ENCODE peak calls at places on chromosomes 16 and 17, in eight cellular contexts. One of them, this sample, is unnamed.

GRCh38 chr16:81790277-81790676 is 11.2 kb downstream of the PLCG2 start:
- DNase-seq in stomach: no peak
- DNase-seq in gastrocnemius medialis: no peak
- DNase-seq in BJ: no peak
- DNase-seq in AG09309: no peak
- DNase-seq in NB4: no peak
- DNase-seq in PC-9: no peak
- DNase-seq in epithelial cell of esophagus: no peak
- DNase-seq in this sample: no peak

GRCh38 chr16:86931410-86931941 is 353.1 kb downstream of the FOXL1 start:
- DNase-seq in stomach: no peak
- DNase-seq in gastrocnemius medialis: no peak
- DNase-seq in BJ: peak; percentile 52
- DNase-seq in AG09309: peak; percentile 89
- DNase-seq in NB4: no peak
- DNase-seq in PC-9: no peak
- DNase-seq in epithelial cell of esophagus: peak; percentile 54
- DNase-seq in this sample: no peak

GRCh38 chr17:32936894-32937500 is 9.0 kb downstream of the TMEM98 start:
- DNase-seq in stomach: peak; percentile 82
- DNase-seq in gastrocnemius medialis: peak; percentile 21
- DNase-seq in BJ: no peak
- DNase-seq in AG09309: peak; percentile 27
- DNase-seq in NB4: peak; percentile 64
- DNase-seq in PC-9: peak; percentile 51
- DNase-seq in epithelial cell of esophagus: peak; percentile 70
- DNase-seq in this sample: peak; percentile 82

GRCh38 chr17:56488800-56489199 is 104.7 kb upstream of the NOG start:
- DNase-seq in stomach: no peak
- DNase-seq in gastrocnemius medialis: no peak
- DNase-seq in BJ: no peak
- DNase-seq in AG09309: no peak
- DNase-seq in NB4: no peak
- DNase-seq in PC-9: no peak
- DNase-seq in epithelial cell of esophagus: no peak
- DNase-seq in this sample: no peak

GRCh38 chr16:88905563-88905962 is 39.1 kb upstream of the PABPN1L start:
- DNase-seq in stomach: no peak
- DNase-seq in gastrocnemius medialis: no peak
- DNase-seq in BJ: no peak
- DNase-seq in AG09309: no peak
- DNase-seq in NB4: peak; percentile 47
- DNase-seq in PC-9: peak; percentile 50
- DNase-seq in epithelial cell of esophagus: peak; percentile 10
- DNase-seq in this sample: peak; percentile 85

GRCh38 chr16:54447606-54448440 is 161.2 kb upstream of the IRX3 start:
- DNase-seq in stomach: no peak
- DNase-seq in gastrocnemius medialis: no peak
- DNase-seq in BJ: no peak
- DNase-seq in AG09309: peak; percentile 70
- DNase-seq in NB4: peak; percentile 92
- DNase-seq in PC-9: peak; percentile 17
- DNase-seq in epithelial cell of esophagus: peak; percentile 89
- DNase-seq in this sample: no peak

GRCh38 chr17:79023886-79024771 is at the start of gene C1QTNF1:
- DNase-seq in stomach: peak; percentile 49
- DNase-seq in gastrocnemius medialis: peak; percentile 37
- DNase-seq in BJ: no peak
- DNase-seq in AG09309: no peak
- DNase-seq in NB4: peak; percentile 23
- DNase-seq in PC-9: peak; percentile 70
- DNase-seq in epithelial cell of esophagus: peak; percentile 30
- DNase-seq in this sample: peak; percentile 53

GRCh38 chr17:78197147-78197830 is 10.1 kb downstream of the AFMID start:
- DNase-seq in stomach: no peak
- DNase-seq in gastrocnemius medialis: no peak
- DNase-seq in BJ: no peak
- DNase-seq in AG09309: no peak
- DNase-seq in NB4: no peak
- DNase-seq in PC-9: no peak
- DNase-seq in epithelial cell of esophagus: peak; percentile 58
- DNase-seq in this sample: no peak

GRCh38 chr17:8060274-8060673 is 21.4 kb downstream of the ALOX15B start:
- DNase-seq in stomach: peak; percentile 64
- DNase-seq in gastrocnemius medialis: peak; percentile 25
- DNase-seq in BJ: peak; percentile 8
- DNase-seq in AG09309: peak; percentile 17
- DNase-seq in NB4: peak; percentile 67
- DNase-seq in PC-9: peak; percentile 55
- DNase-seq in epithelial cell of esophagus: peak; percentile 73
- DNase-seq in this sample: peak; percentile 68

GRCh38 chr17:36850794-36851193 is 86.5 kb upstream of the LHX1 start:
- DNase-seq in stomach: no peak
- DNase-seq in gastrocnemius medialis: no peak
- DNase-seq in BJ: peak; percentile 9
- DNase-seq in AG09309: no peak
- DNase-seq in NB4: peak; percentile 21
- DNase-seq in PC-9: peak; percentile 37
- DNase-seq in epithelial cell of esophagus: peak; percentile 80
- DNase-seq in this sample: no peak

GRCh38 chr17:35046245-35046644 is 17.3 kb downstream of the RFFL start:
- DNase-seq in stomach: no peak
- DNase-seq in gastrocnemius medialis: no peak
- DNase-seq in BJ: no peak
- DNase-seq in AG09309: no peak
- DNase-seq in NB4: no peak
- DNase-seq in PC-9: no peak
- DNase-seq in epithelial cell of esophagus: no peak
- DNase-seq in this sample: no peak

GRCh38 chr17:80504671-80505413 is 28.4 kb upstream of the NPTX1 start:
- DNase-seq in stomach: no peak
- DNase-seq in gastrocnemius medialis: no peak
- DNase-seq in BJ: no peak
- DNase-seq in AG09309: no peak
- DNase-seq in NB4: no peak
- DNase-seq in PC-9: no peak
- DNase-seq in epithelial cell of esophagus: no peak
- DNase-seq in this sample: no peak

GRCh38 chr17:57869599-57870282 is 19.9 kb upstream of the MRPS23 start:
- DNase-seq in stomach: no peak
- DNase-seq in gastrocnemius medialis: no peak
- DNase-seq in BJ: peak; percentile 76
- DNase-seq in AG09309: peak; percentile 77
- DNase-seq in NB4: no peak
- DNase-seq in PC-9: no peak
- DNase-seq in epithelial cell of esophagus: peak; percentile 81
- DNase-seq in this sample: no peak

GRCh38 chr17:45974916-45975630 is 24.0 kb upstream of the STH start:
- DNase-seq in stomach: no peak
- DNase-seq in gastrocnemius medialis: no peak
- DNase-seq in BJ: no peak
- DNase-seq in AG09309: no peak
- DNase-seq in NB4: no peak
- DNase-seq in PC-9: no peak
- DNase-seq in epithelial cell of esophagus: no peak
- DNase-seq in this sample: no peak

GRCh38 chr16:6977291-6977690 is 355.4 kb upstream of the RBFOX1 start:
- DNase-seq in stomach: no peak
- DNase-seq in gastrocnemius medialis: no peak
- DNase-seq in BJ: no peak
- DNase-seq in AG09309: no peak
- DNase-seq in NB4: no peak
- DNase-seq in PC-9: no peak
- DNase-seq in epithelial cell of esophagus: no peak
- DNase-seq in this sample: no peak

GRCh38 chr16:49776085-49776501 is 79.8 kb downstream of the ZNF423 start:
- DNase-seq in stomach: no peak
- DNase-seq in gastrocnemius medialis: no peak
- DNase-seq in BJ: no peak
- DNase-seq in AG09309: no peak
- DNase-seq in NB4: no peak
- DNase-seq in PC-9: no peak
- DNase-seq in epithelial cell of esophagus: no peak
- DNase-seq in this sample: no peak

GRCh38 chr17:5644065-5644464 is 59.8 kb upstream of the NLRP1 start:
- DNase-seq in stomach: no peak
- DNase-seq in gastrocnemius medialis: peak; percentile 18
- DNase-seq in BJ: no peak
- DNase-seq in AG09309: no peak
- DNase-seq in NB4: no peak
- DNase-seq in PC-9: no peak
- DNase-seq in epithelial cell of esophagus: no peak
- DNase-seq in this sample: no peak

GRCh38 chr17:81509687-81510523 is 2.7 kb downstream of the ACTG1 start:
- DNase-seq in stomach: no peak
- DNase-seq in gastrocnemius medialis: no peak
- DNase-seq in BJ: no peak
- DNase-seq in AG09309: no peak
- DNase-seq in NB4: peak; percentile 69
- DNase-seq in PC-9: no peak
- DNase-seq in epithelial cell of esophagus: no peak
- DNase-seq in this sample: no peak

GRCh38 chr16:63745456-63745855 is 1376.4 kb downstream of the CDH11 start:
- DNase-seq in stomach: no peak
- DNase-seq in gastrocnemius medialis: no peak
- DNase-seq in BJ: no peak
- DNase-seq in AG09309: no peak
- DNase-seq in NB4: no peak
- DNase-seq in PC-9: no peak
- DNase-seq in epithelial cell of esophagus: peak; percentile 17
- DNase-seq in this sample: no peak

GRCh38 chr16:15775663-15776304 is 81.0 kb downstream of the MYH11 start:
- DNase-seq in stomach: no peak
- DNase-seq in gastrocnemius medialis: no peak
- DNase-seq in BJ: no peak
- DNase-seq in AG09309: no peak
- DNase-seq in NB4: no peak
- DNase-seq in PC-9: no peak
- DNase-seq in epithelial cell of esophagus: peak; percentile 8
- DNase-seq in this sample: no peak

GRCh38 chr17:50620848-50621247 is 13.8 kb upstream of the ABCC3 start:
- DNase-seq in stomach: no peak
- DNase-seq in gastrocnemius medialis: no peak
- DNase-seq in BJ: no peak
- DNase-seq in AG09309: no peak
- DNase-seq in NB4: no peak
- DNase-seq in PC-9: no peak
- DNase-seq in epithelial cell of esophagus: no peak
- DNase-seq in this sample: no peak
- TF ChIP-seq CTCF in stomach: no peak
- TF ChIP-seq CTCF in gastrocnemius medialis: no peak
- TF ChIP-seq CTCF in BJ: no peak
- TF ChIP-seq CTCF in AG09309: no peak
- TF ChIP-seq CTCF in NB4: no peak
- TF ChIP-seq CTCF in PC-9: no peak
- TF ChIP-seq CTCF in epithelial cell of esophagus: no peak
- TF ChIP-seq CTCF in this sample: no peak

GRCh38 chr17:27601069-27601974 is 29.7 kb upstream of the LGALS9 start:
- DNase-seq in stomach: peak; percentile 89
- DNase-seq in gastrocnemius medialis: peak; percentile 64
- DNase-seq in BJ: peak; percentile 16
- DNase-seq in AG09309: peak; percentile 40
- DNase-seq in NB4: peak; percentile 87
- DNase-seq in PC-9: peak; percentile 65
- DNase-seq in epithelial cell of esophagus: peak; percentile 82
- DNase-seq in this sample: peak; percentile 71

GRCh38 chr17:27601975-27602302 is 29.0 kb upstream of the LGALS9 start:
- DNase-seq in stomach: no peak
- DNase-seq in gastrocnemius medialis: no peak
- DNase-seq in BJ: no peak
- DNase-seq in AG09309: no peak
- DNase-seq in NB4: no peak
- DNase-seq in PC-9: no peak
- DNase-seq in epithelial cell of esophagus: no peak
- DNase-seq in this sample: no peak

GRCh38 chr17:27603870-27604794 is 26.9 kb upstream of the LGALS9 start:
- DNase-seq in stomach: peak; percentile 75
- DNase-seq in gastrocnemius medialis: no peak
- DNase-seq in BJ: no peak
- DNase-seq in AG09309: no peak
- DNase-seq in NB4: no peak
- DNase-seq in PC-9: no peak
- DNase-seq in epithelial cell of esophagus: no peak
- DNase-seq in this sample: no peak

GRCh38 chr17:27603446-27603820 is 27.6 kb upstream of the LGALS9 start:
- DNase-seq in stomach: no peak
- DNase-seq in gastrocnemius medialis: no peak
- DNase-seq in BJ: no peak
- DNase-seq in AG09309: no peak
- DNase-seq in NB4: no peak
- DNase-seq in PC-9: no peak
- DNase-seq in epithelial cell of esophagus: no peak
- DNase-seq in this sample: no peak

GRCh38 chr17:27602721-27603445 is 28.1 kb upstream of the LGALS9 start:
- DNase-seq in stomach: peak; percentile 86
- DNase-seq in gastrocnemius medialis: peak; percentile 57
- DNase-seq in BJ: no peak
- DNase-seq in AG09309: peak; percentile 11
- DNase-seq in NB4: peak; percentile 82
- DNase-seq in PC-9: peak; percentile 70
- DNase-seq in epithelial cell of esophagus: peak; percentile 74
- DNase-seq in this sample: peak; percentile 85
- TF ChIP-seq CTCF in stomach: no peak
- TF ChIP-seq CTCF in gastrocnemius medialis: peak; percentile 87
- TF ChIP-seq CTCF in BJ: peak; percentile 98
- TF ChIP-seq CTCF in AG09309: peak; percentile 99
- TF ChIP-seq CTCF in NB4: peak; percentile 97
- TF ChIP-seq CTCF in PC-9: peak; percentile 95
- TF ChIP-seq CTCF in epithelial cell of esophagus: peak; percentile 93
- TF ChIP-seq CTCF in this sample: peak; percentile 97

DNA sequence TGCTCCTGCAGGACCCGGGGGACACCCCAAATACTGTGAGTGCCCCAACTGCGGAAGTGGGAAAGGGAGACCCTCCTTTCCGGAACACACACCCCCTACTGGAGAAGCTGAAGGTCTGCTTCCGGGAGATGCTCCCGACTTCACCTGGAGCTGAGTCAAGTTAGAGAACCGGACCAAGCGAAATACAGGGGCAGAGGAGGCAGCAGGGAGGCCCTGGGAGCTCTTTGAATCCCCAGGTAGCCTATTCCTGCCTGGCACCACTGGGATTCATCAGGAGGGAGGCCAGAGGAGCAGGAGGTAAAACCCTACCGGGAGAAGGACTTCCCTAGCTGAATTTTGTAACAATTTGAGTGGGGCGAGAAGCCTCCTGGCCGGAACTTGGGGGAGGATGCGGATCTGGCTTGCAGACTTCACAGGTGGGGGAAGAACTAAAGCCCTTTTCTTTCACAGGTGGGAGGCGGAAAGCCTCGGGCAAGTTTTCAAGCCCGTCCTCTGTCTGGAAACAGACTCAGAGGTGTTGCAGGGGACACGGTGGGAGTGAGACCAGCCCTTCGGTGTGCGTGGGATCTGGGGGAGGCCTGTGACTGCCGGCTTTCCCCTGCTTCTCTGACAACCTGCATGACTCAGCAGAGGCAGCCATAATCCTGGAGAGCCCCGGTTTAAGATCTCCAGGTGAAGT is 22.4 kb upstream of the TEKT1 start:
- DNase-seq in stomach: no peak
- DNase-seq in gastrocnemius medialis: no peak
- DNase-seq in BJ: no peak
- DNase-seq in AG09309: no peak
- DNase-seq in NB4: no peak
- DNase-seq in PC-9: no peak
- DNase-seq in epithelial cell of esophagus: peak; percentile 72
- DNase-seq in this sample: peak; percentile 54
- TF ChIP-seq CTCF in stomach: no peak
- TF ChIP-seq CTCF in gastrocnemius medialis: no peak
- TF ChIP-seq CTCF in BJ: peak; percentile 24
- TF ChIP-seq CTCF in AG09309: peak; percentile 25
- TF ChIP-seq CTCF in NB4: no peak
- TF ChIP-seq CTCF in PC-9: no peak
- TF ChIP-seq CTCF in epithelial cell of esophagus: peak; percentile 53
- TF ChIP-seq CTCF in this sample: peak; percentile 31

GRCh38 chr16:75238853-75239371 is 12.5 kb downstream of the BCAR1 start:
- DNase-seq in stomach: no peak
- DNase-seq in gastrocnemius medialis: no peak
- DNase-seq in BJ: no peak
- DNase-seq in AG09309: no peak
- DNase-seq in NB4: no peak
- DNase-seq in PC-9: no peak
- DNase-seq in epithelial cell of esophagus: no peak
- DNase-seq in this sample: no peak
- TF ChIP-seq CTCF in stomach: no peak
- TF ChIP-seq CTCF in gastrocnemius medialis: peak; percentile 27
- TF ChIP-seq CTCF in BJ: peak; percentile 40
- TF ChIP-seq CTCF in AG09309: peak; percentile 40
- TF ChIP-seq CTCF in NB4: no peak
- TF ChIP-seq CTCF in PC-9: no peak
- TF ChIP-seq CTCF in epithelial cell of esophagus: peak; percentile 28
- TF ChIP-seq CTCF in this sample: no peak

This sample was measured in GM10248.